ENCODE peak calls at places on chromosomes 16 and 17, in six cellular contexts. E is tibial nerve, N is fibroblast of lung, X is left ventricle myocardium inferior, A is upper lobe of right lung, C is transverse colon. Z is an unnamed sample. For H3K36me3, the result is how much of the 10 kb centered on the place peaks cover.

GRCh38 chr16:996672-997071 is 15.1 kb downstream of the SOX8 start:
- DNase-seq in E (no peak), N (no peak), X (no peak), A (no peak), C (no peak), Z (no peak)

GRCh38 chr17:33523577-33523981 is 230.5 kb upstream of the ASIC2 start:
- DNase-seq in E (no peak), N (no peak), X (no peak), A (no peak), C (peak), Z (no peak)

GRCh38 chr16:12262454-12263180 is 286.1 kb downstream of the SNX29 start:
- DNase-seq in E (no peak), N (no peak), X (no peak), A (no peak), C (peak), Z (peak)

GRCh38 chr17:80998388-80999223 is 7.0 kb downstream of the CHMP6 start:
- DNase-seq in E (no peak), N (no peak), X (no peak), A (no peak), C (no peak), Z (no peak)

GRCh38 chr16:26993511-26993910 is 73.2 kb upstream of the C16orf82 start:
- DNase-seq in E (no peak), N (peak), X (no peak), A (no peak), C (no peak), Z (no peak)

GRCh38 chr16:88992351-88993005 is 15.5 kb upstream of the CBFA2T3 start:
- DNase-seq in E (no peak), N (no peak), X (no peak), A (no peak), C (no peak), Z (no peak)

GRCh38 chr16:12341966-12342365 is 365.4 kb downstream of the SNX29 start:
- DNase-seq in E (no peak), N (no peak), X (no peak), A (no peak), C (no peak), Z (no peak)

GRCh38 chr17:20293501-20293900 is 173.8 kb downstream of the LGALS9B start:
- DNase-seq in E (no peak), N (no peak), X (no peak), A (no peak), C (no peak), Z (no peak)

GRCh38 chr17:10798332-10798749 is 5.6 kb downstream of the TMEM238L start:
- DNase-seq in E (no peak), N (no peak), X (no peak), A (no peak), C (peak), Z (peak)

GRCh38 chr17:10192963-10193362 is 5.4 kb downstream of the GAS7 start:
- DNase-seq in E (no peak), N (peak), X (no peak), A (no peak), C (no peak), Z (no peak)

GRCh38 chr16:84048871-84049270 is 6.3 kb upstream of the SLC38A8 start:
- DNase-seq in E (no peak), N (no peak), X (no peak), A (peak), C (no peak), Z (no peak)

GRCh38 chr16:84047206-84047605 is 4.6 kb upstream of the SLC38A8 start:
- DNase-seq in E (no peak), N (no peak), X (no peak), A (no peak), C (no peak), Z (no peak)

GRCh38 chr16:84047626-84048025 is 5.0 kb upstream of the SLC38A8 start:
- DNase-seq in E (no peak), N (no peak), X (no peak), A (peak), C (no peak), Z (no peak)

GRCh38 chr16:84049403-84050060 is 6.9 kb upstream of the SLC38A8 start:
- DNase-seq in E (no peak), N (no peak), X (no peak), A (peak), C (no peak), Z (no peak)

DNA sequence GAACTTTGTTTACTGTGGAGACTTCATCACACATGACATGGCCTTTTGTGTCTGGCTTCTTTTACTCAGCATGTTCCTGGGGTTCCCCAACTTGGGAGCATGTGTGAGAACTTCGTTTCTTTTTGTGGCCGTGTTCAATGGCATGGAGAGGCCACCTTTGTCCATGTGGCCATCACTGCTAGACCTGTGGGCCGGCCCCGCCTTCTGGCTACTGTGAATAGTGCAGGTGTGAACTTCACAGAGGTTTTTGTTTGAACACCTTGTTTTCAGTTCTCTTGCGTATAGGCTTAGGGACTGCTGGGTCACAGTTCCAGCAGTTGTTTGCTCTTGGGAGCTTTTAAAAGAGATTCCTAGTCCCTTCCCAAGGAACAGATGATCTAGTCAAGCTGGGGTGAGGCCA is 5.7 kb upstream of the SLC38A8 start:
- DNase-seq in E (no peak), N (no peak), X (no peak), A (peak), C (no peak), Z (no peak)
- TF ChIP-seq CTCF in E (no peak), N (no peak), X (no peak), A (no peak), C (no peak), Z (no peak)

GRCh38 chr17:40303706-40304450 is 5.1 kb upstream of the RARA start:
- DNase-seq in E (no peak), N (peak), X (no peak), A (no peak), C (peak), Z (no peak)
- H3K36me3 ChIP-seq in E (under half), N (under half), X (under half), A (under half), C (under half), Z (under half)

DNA sequence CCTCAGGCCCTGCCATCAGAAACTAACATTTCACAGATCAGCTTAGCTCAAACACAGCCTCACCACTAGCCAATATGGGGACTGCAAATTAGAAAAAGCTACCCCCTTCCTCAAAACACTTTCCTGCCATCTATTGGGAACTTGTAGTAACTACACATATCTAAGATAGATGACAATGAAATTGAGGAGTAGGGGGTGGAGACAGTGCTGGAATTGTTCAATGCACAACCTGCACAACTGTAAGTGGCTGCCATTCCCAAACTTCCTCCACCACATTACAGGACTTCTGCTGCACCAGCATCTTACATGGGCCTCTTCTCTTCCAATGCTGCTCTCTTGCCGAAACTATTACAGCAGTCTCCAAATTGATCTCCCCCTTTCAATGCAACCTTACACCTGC is 21.8 kb downstream of the AIPL1 start:
- DNase-seq in E (no peak), N (peak), X (no peak), A (no peak), C (no peak), Z (no peak)
- TF ChIP-seq CTCF in E (no peak), N (peak), X (peak), A (peak), C (peak), Z (no peak)

GRCh38 chr17:82933911-82934310 is 94.1 kb upstream of the ZNF750 start:
- DNase-seq in E (no peak), N (no peak), X (peak), A (peak), C (peak), Z (no peak)
- H3K36me3 ChIP-seq in E (under half), N (under half), X (half or more), A (half or more), C (under half), Z (under half)

DNA sequence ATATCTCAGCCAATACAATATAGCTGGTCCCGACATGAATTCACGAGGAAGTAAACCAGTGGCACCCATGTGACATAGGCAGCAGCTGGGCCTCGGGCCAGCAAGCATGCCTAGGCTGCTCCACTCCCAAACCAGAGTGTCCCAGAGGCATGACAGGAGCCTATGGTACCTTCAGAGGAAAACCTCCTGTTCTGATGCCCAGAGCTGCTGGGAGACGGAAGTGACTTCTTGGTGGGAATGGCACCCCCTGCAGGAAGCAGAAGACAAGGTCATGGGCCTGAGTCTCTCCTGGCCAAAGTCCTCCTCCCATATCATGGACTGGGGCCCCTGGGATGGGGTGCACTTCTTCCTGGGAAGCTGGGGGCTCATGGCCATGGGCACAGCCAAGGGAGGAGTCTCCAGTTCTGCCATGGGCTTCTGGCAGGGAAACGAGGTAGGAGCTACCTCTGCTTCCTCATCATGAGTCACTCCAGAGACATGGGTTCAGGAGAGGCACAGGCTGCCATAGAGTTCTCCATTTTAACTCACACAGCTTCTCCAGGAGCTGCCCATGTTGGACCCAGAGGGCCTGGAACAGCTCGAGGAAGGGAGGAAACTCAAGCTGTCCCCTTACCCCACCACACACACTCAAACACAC is 13.4 kb downstream of the FBF1 start:
- DNase-seq in E (no peak), N (no peak), X (no peak), A (no peak), C (peak), Z (peak)
- TF ChIP-seq CTCF in E (no peak), N (no peak), X (peak), A (peak), C (no peak), Z (no peak)

DNA sequence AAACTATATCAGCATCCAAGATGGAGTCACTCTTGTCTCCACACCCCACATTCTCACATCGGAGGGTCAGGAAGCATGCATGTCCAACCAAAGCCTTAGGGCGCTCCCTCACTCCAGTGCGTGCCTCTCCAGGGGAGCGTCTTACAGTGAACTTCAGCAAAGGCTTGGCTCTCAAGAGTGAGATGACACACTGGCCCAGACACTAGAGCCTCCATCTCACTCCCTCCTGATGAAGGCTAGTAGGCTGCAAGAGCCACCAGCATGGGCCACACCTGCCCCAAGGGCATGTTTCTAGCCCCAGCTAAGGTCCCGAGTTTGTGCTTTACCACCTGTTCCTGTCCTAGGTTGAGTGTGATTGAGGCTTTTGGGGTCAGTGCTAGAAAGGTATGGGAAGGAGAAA is 40.5 kb downstream of the BEAN1 start:
- DNase-seq in E (no peak), N (no peak), X (no peak), A (peak), C (no peak), Z (no peak)
- H3K36me3 ChIP-seq in E (under half), N (under half), X (under half), A (under half), C (under half), Z (under half)

GRCh38 chr17:64496786-64497564 is at the start of gene POLG2:
- DNase-seq in E (peak), N (peak), X (peak), A (peak), C (peak), Z (peak)
- TF ChIP-seq CTCF in E (peak), N (peak), X (peak), A (peak), C (peak), Z (peak)

GRCh38 chr17:76558210-76559095 is 18.6 kb downstream of the PRCD start:
- DNase-seq in E (no peak), N (peak), X (no peak), A (no peak), C (no peak), Z (no peak)
- H3K36me3 ChIP-seq in E (under half), N (under half), X (under half), A (under half), C (under half), Z (under half)

GRCh38 chr16:82440336-82440735 is 186.4 kb upstream of the CDH13 start:
- DNase-seq in E (no peak), N (no peak), X (no peak), A (no peak), C (no peak), Z (no peak)

DNA sequence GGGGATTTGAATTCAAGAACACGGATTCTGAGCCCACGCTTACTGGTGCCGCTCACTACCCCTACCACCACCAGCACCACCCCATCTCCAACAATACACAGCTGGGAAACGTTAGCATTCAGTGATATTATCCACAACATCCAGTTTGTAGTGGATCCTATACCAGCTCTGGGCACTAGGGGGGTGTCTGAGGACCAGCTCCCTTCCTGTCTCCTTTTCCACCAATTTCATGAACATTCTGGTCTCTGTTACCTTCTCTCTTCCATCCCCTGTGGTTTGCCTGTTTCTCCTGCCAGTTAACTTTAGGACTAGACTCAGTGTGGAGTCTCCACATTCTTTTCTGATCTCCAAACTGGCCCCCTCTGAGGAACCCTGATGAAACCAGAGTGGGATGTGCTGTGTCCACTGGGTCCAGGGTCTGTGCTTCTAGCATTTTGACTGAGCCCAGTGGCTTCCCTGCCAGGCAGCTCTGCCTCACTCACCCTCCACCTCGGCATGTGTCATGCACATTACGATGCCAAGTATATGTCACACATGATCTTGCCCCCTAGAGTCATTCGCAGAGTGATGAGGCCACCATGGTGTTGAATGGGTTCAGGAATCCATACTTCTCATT is 187.0 kb upstream of the CDH13 start:
- DNase-seq in E (no peak), N (no peak), X (no peak), A (no peak), C (no peak), Z (no peak)
- TF ChIP-seq CTCF in E (no peak), N (peak), X (peak), A (peak), C (peak), Z (no peak)